ENCODE peak calls at places on chromosomes 3 and 15, in eight cellular contexts. D is ovary, H is B cell, U is nephron progenitor cell, C is GM06990, R is neural crest cell, V is left ventricle myocardium inferior, B is GM12865. T is an unnamed sample.

GRCh38 chr3:173711619-173712018 is 314.1 kb downstream of the NLGN1 start:
- DNase-seq in D (no peak), R (no peak), B (no peak), U (no peak), H (no peak), C (no peak), V (no peak), T (no peak)

GRCh38 chr3:55630921-55631299 is 143.8 kb upstream of the WNT5A start:
- DNase-seq in D (no peak), R (no peak), V (no peak), H (no peak), U (no peak), C (no peak), B (no peak), T (no peak)

GRCh38 chr15:31347067-31347975 is 20.7 kb downstream of the KLF13 start:
- DNase-seq in D (no peak), R (no peak), B (peak), V (no peak), H (no peak), U (no peak), C (no peak), T (no peak)

GRCh38 chr3:143445118-143445517 is 325.5 kb downstream of the CHST2 start:
- DNase-seq in D (no peak), C (no peak), B (peak), U (no peak), H (no peak), R (no peak), V (no peak), T (no peak)

GRCh38 chr15:74343127-74343796 is 24.2 kb downstream of the CYP11A1 start:
- DNase-seq in R (no peak), U (no peak), D (no peak), V (no peak), B (no peak), C (no peak), H (no peak), T (no peak)

GRCh38 chr3:114128231-114128630 is 50.6 kb downstream of the DRD3 start:
- DNase-seq in B (no peak), H (no peak), U (no peak), R (no peak), D (no peak), V (no peak), C (no peak), T (no peak)

GRCh38 chr3:35784162-35784561 is 144.8 kb downstream of the ARPP21 start:
- DNase-seq in V (no peak), U (no peak), C (no peak), R (no peak), D (no peak), H (no peak), B (no peak), T (no peak)

GRCh38 chr3:195416795-195417194 is 26.0 kb downstream of the ACAP2 start:
- DNase-seq in D (no peak), H (no peak), B (no peak), C (no peak), V (no peak), R (no peak), U (no peak), T (no peak)

GRCh38 chr3:55481067-55481917 is 5.8 kb downstream of the WNT5A start:
- DNase-seq in C (no peak), V (peak), R (peak), H (no peak), U (peak), B (no peak), D (peak), T (no peak)

GRCh38 chr3:43503067-43503728 is 118.6 kb downstream of the ANO10 start:
- DNase-seq in C (no peak), H (peak), R (no peak), V (no peak), U (no peak), D (no peak), B (peak), T (no peak)

GRCh38 chr3:79297242-79297641 is 470.6 kb downstream of the ROBO1 start:
- DNase-seq in U (no peak), R (no peak), B (no peak), V (no peak), H (no peak), D (no peak), C (no peak), T (no peak)

GRCh38 chr3:173584834-173585831 is 187.6 kb downstream of the NLGN1 start:
- DNase-seq in C (no peak), V (peak), H (no peak), U (peak), B (no peak), D (peak), R (peak), T (peak)

GRCh38 chr3:71564361-71564760 is 19.2 kb downstream of the FOXP1 start:
- DNase-seq in H (peak), C (no peak), B (no peak), V (no peak), U (no peak), D (no peak), R (no peak), T (no peak)

GRCh38 chr3:12399226-12399625 is 85.1 kb upstream of the TSEN2 start:
- DNase-seq in D (no peak), U (no peak), R (no peak), H (no peak), C (no peak), B (no peak), V (no peak), T (no peak)

GRCh38 chr3:57089043-57089442 is 28.6 kb downstream of the SPATA12 start:
- DNase-seq in D (no peak), B (no peak), U (no peak), H (no peak), R (no peak), C (no peak), V (no peak), T (no peak)

GRCh38 chr3:62823461-62824050 is 51.7 kb downstream of the CADPS start:
- DNase-seq in V (no peak), C (no peak), H (no peak), B (no peak), U (no peak), R (no peak), D (no peak), T (no peak)

GRCh38 chr3:47429476-47430270 is 46.1 kb downstream of the SCAP start:
- DNase-seq in V (no peak), H (no peak), D (no peak), C (no peak), R (no peak), U (no peak), B (no peak), T (no peak)

GRCh38 chr3:195616681-195617080 is 32.9 kb upstream of the APOD start:
- DNase-seq in D (no peak), V (no peak), H (no peak), B (no peak), R (no peak), U (no peak), C (no peak), T (no peak)

GRCh38 chr15:101258238-101259144 is 6.6 kb upstream of the CHSY1 start:
- DNase-seq in H (peak), U (peak), C (no peak), B (peak), V (no peak), D (peak), R (peak), T (no peak)

GRCh38 chr3:149654188-149654601 is 3.6 kb downstream of the WWTR1 start:
- DNase-seq in R (no peak), U (no peak), V (no peak), C (no peak), B (peak), D (no peak), H (no peak), T (no peak)

GRCh38 chr15:40333922-40334492 is 6.7 kb downstream of the CCDC9B start:
- DNase-seq in B (peak), C (no peak), H (peak), V (peak), U (no peak), R (no peak), D (no peak), T (no peak)

GRCh38 chr3:193548406-193548805 is 6.3 kb downstream of the ATP13A4 start:
- DNase-seq in V (no peak), D (no peak), C (no peak), U (no peak), H (no peak), B (no peak), R (no peak), T (no peak)

GRCh38 chr15:41917767-41918430 is 24.0 kb upstream of the SPTBN5 start:
- DNase-seq in D (no peak), H (no peak), U (no peak), V (peak), C (no peak), R (no peak), B (no peak), T (no peak)

GRCh38 chr3:69142090-69142489 is 19.7 kb upstream of the LMOD3 start:
- DNase-seq in R (no peak), B (no peak), U (no peak), C (no peak), V (no peak), H (no peak), D (no peak), T (no peak)

GRCh38 chr15:95845862-95846515 is 484.5 kb upstream of the NR2F2 start:
- DNase-seq in U (peak), C (peak), B (no peak), V (peak), D (peak), R (peak), H (no peak), T (no peak)

GRCh38 chr3:27573780-27574437 is 89.7 kb upstream of the SLC4A7 start:
- DNase-seq in C (no peak), H (no peak), V (no peak), R (no peak), B (no peak), D (no peak), U (no peak), T (no peak)

GRCh38 chr15:66505430-66505811 is 295 bp downstream of the ZWILCH start:
- DNase-seq in B (no peak), C (no peak), U (no peak), D (no peak), H (no peak), V (no peak), R (no peak), T (no peak)

GRCh38 chr3:54122046-54122801 is at the start of gene CACNA2D3:
- DNase-seq in B (peak), R (peak), C (peak), H (no peak), D (peak), V (peak), U (peak), T (peak)

DNA sequence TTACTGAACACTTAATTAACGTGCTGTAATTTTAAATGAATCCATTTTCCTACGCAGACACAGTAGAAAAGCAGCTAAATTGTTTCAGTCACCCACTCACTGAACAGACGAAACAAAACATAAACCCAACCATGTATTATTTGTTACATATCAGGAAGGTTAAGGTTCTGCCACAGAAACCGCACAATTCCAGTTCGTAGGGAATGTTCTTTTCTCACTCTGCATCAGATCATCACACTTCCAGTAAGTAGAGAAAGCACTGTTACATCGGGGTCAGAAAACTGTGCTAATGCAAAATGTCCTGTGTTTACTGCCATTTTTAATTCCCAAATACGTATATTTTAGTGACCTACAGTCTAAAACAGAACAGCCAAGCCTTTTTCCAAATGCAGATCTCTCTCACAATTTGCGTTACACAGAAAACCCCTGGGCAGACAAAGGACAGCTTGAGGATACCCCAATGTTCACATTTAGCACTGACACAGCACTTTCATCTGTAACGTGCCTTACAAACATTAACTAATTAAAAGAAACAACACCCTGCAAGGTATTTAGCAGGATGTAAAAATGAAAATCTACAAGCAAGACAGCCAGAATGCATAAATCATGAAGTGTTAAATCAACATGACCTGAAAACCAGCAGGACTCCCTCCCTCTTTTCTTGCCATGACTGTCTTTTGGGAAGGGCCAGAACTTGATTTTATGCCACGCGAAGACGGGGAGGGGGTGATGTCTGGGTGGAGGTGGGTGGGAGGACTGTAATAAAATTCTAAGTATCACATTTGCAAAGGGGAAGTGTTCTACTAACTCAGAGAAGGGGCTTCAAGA is 34.8 kb upstream of the SKIL start:
- DNase-seq in R (no peak), H (no peak), B (no peak), V (no peak), U (no peak), D (no peak), C (no peak), T (no peak)
- TF ChIP-seq CTCF in R (no peak), H (no peak), B (no peak), V (no peak), U (no peak), D (no peak), C (no peak), T (no peak)

GRCh38 chr15:45199136-45199810 is 11.5 kb upstream of the SHF start:
- DNase-seq in U (no peak), D (peak), C (peak), B (peak), V (no peak), H (peak), R (peak), T (no peak)
- TF ChIP-seq CTCF in U (no peak), D (no peak), C (no peak), B (no peak), V (peak), H (peak), R (no peak), T (no peak)

DNA sequence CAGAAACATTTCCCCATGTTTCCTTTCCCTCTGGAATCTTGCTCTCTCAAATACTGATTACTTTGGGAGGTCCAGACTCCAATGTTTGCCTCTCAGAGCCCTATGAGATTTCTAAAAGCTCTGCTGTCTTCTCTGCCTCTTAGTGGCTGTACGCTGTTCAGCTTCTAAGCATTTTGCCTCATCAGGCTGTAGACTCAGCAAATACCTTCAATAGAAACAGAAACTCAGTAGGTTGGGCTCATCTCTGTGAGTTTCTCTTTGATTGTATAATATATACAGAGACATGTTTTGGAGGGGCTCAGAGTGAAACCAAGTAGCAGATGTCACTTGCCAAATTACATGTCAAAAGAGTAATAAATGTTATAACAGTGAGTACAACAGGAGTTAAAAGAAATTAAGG is 380.8 kb upstream of the MEIS2 start:
- DNase-seq in C (no peak), V (no peak), R (no peak), D (no peak), H (no peak), U (no peak), B (no peak), T (no peak)
- TF ChIP-seq CTCF in C (no peak), V (no peak), R (no peak), D (no peak), H (no peak), U (no peak), B (no peak), T (no peak)

DNA sequence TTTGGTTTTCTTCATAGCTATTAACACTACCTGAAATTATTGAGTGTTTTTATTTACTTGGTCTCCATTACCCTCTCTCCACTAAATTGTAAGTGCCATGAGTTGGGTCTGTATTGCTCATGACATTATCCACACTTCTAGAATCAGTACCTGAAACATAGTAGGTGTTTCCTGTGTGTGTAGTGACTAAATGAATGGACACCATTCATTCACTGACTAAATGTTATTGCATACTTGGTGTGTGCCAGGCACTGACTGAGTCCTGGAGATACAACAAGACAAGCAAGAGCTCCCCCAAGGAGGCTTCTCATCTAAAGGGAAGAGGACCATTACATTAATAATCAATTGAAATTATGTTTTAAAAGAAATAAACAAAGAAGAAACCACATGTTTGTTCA is 31.5 kb upstream of the ATOSA start:
- DNase-seq in B (no peak), D (no peak), U (no peak), C (no peak), V (no peak), R (no peak), H (no peak), T (no peak)
- TF ChIP-seq CTCF in B (no peak), D (no peak), U (no peak), C (no peak), V (no peak), R (no peak), H (no peak), T (no peak)

DNA sequence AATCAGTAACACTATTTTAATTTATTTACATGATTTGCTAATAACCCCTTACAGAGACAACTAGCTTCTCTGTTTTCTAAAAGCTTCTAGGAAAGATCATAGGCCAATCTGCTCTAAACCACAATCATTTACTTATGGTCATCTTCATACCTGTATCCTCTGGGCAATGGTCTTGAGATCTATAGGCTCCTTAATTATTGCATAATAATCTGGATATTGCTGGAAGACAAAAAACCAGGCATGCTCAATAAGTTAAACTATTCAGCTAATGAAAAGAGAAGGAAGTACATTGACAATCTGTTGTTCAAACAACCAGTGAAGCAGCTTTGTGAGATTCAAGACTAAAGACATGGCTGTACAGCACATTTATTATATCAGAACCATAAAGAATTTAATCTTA is 34.1 kb downstream of the PBRM1 start:
- DNase-seq in D (no peak), R (no peak), U (no peak), V (no peak), B (no peak), H (no peak), C (no peak), T (no peak)
- TF ChIP-seq CTCF in D (no peak), R (no peak), U (no peak), V (no peak), B (no peak), H (no peak), C (no peak), T (no peak)

T was measured in progenitor cell of endocrine pancreas.